ENCODE peak calls at places on chromosomes 4 and X, in five cellular contexts. A, O, I, N and E are unnamed samples.

GRCh38 chr4:122662701-122663100 is 41.8 kb upstream of the IL21 start:
- DNase-seq in O (no peak), A (no peak), N (no peak), I (no peak), E (no peak)

GRCh38 chr4:125736057-125736456 is 421.3 kb downstream of the FAT4 start:
- DNase-seq in A (no peak), I (peak; percentile 42), N (no peak), O (no peak), E (no peak)

GRCh38 chr4:120685756-120686278 is 236.7 kb downstream of the PRDM5 start:
- DNase-seq in A (no peak), O (no peak), N (no peak), I (peak; percentile 76), E (no peak)

GRCh38 chrX:11944486-11944885 is 186.4 kb downstream of the MSL3 start:
- DNase-seq in O (no peak), N (no peak), I (peak; percentile 78), A (no peak), E (no peak)

GRCh38 chrX:33252306-33252825 is 41.0 kb upstream of the DMD start:
- DNase-seq in A (no peak), I (no peak), O (no peak), N (no peak), E (no peak)

GRCh38 chrX:40734956-40735317 is 405 bp downstream of the MED14 start:
- DNase-seq in I (no peak), A (no peak), N (no peak), O (peak; percentile 22), E (no peak)

GRCh38 chr4:53119685-53120084 is 246.2 kb downstream of the SCFD2 start:
- DNase-seq in O (no peak), N (no peak), A (no peak), I (peak; percentile 89), E (no peak)

GRCh38 chr4:53089940-53090729 is 228.0 kb downstream of the RASL11B start:
- DNase-seq in I (peak; percentile 60), N (no peak), O (no peak), A (no peak), E (no peak)

GRCh38 chr4:28518781-28519180 is 1658.1 kb downstream of the STIM2 start:
- DNase-seq in N (no peak), A (no peak), O (no peak), I (no peak), E (no peak)

GRCh38 chr4:156190606-156191005 is 236.9 kb upstream of the CTSO start:
- DNase-seq in N (no peak), A (no peak), O (no peak), I (peak; percentile 48), E (no peak)

GRCh38 chr4:143207555-143207954 is 22.8 kb downstream of the USP38 start:
- DNase-seq in I (peak; percentile 45), O (no peak), A (no peak), N (no peak), E (no peak)

DNA sequence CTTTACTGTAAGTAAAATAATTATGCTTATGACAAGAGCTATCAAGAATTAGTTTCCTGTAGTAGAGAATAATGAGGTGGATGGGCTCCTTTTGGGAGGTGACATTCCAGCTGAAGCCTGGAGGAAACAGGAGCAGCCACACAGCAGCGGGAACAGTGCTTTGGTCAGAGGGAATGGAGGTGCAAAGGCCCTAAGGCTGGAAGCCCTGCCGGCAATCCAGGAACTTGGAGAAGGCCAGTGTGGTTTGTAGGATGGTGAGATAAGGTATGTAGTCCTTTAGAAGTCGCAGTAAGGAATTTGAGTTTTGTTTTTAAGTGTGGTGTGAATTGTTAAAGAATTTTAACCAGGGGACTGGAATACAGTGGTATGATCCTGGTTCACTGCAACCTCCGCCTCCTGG is 8.1 kb downstream of the TMEM131L start:
- DNase-seq in N (no peak), I (no peak), O (no peak), A (no peak), E (no peak)
- H3K36me3 ChIP-seq in N (no peaks in the 10 kb centered on the region), I (no peaks in the 10 kb centered on the region), O (no peaks in the 10 kb centered on the region), A (no peaks in the 10 kb centered on the region), E (no peaks in the 10 kb centered on the region)

GRCh38 chrX:82224961-82225360 is 1023.1 kb downstream of the SH3BGRL start:
- DNase-seq in I (no peak), O (no peak), N (no peak), A (no peak), E (no peak)

GRCh38 chrX:82232679-82233078 is 1030.8 kb downstream of the SH3BGRL start:
- DNase-seq in I (no peak), N (no peak), A (no peak), O (no peak), E (no peak)

GRCh38 chrX:82230013-82230412 is 1028.1 kb downstream of the SH3BGRL start:
- DNase-seq in N (no peak), O (no peak), I (no peak), A (no peak), E (no peak)
- TF ChIP-seq CTCF in N (no peak), O (no peak), I (no peak), A (no peak), E (no peak)

GRCh38 chr4:76952071-76952470 is 2.5 kb downstream of the SEPTIN11 start:
- DNase-seq in A (no peak), O (no peak), N (no peak), I (no peak), E (no peak)
- H3K4me3 ChIP-seq in A (peak overlapping the region; percentile 86), O (peak overlapping the region; percentile 88), N (no peak overlapping the region), I (no peak overlapping the region), E (no peak overlapping the region)

GRCh38 chr4:7854697-7855370 is 84.8 kb downstream of the AFAP1 start:
- DNase-seq in I (no peak), N (no peak), O (no peak), A (no peak), E (no peak)
- H3K36me3 ChIP-seq in I (no peaks in the 10 kb centered on the region), N (no peaks in the 10 kb centered on the region), O (no peaks in the 10 kb centered on the region), A (no peaks in the 10 kb centered on the region), E (no peaks in the 10 kb centered on the region)

GRCh38 chr4:152363086-152363485 is 172.8 kb downstream of the FBXW7 start:
- DNase-seq in N (no peak), A (no peak), O (no peak), I (no peak), E (no peak)
- TF ChIP-seq CTCF in N (no peak), A (no peak), O (no peak), I (no peak), E (no peak)

DNA sequence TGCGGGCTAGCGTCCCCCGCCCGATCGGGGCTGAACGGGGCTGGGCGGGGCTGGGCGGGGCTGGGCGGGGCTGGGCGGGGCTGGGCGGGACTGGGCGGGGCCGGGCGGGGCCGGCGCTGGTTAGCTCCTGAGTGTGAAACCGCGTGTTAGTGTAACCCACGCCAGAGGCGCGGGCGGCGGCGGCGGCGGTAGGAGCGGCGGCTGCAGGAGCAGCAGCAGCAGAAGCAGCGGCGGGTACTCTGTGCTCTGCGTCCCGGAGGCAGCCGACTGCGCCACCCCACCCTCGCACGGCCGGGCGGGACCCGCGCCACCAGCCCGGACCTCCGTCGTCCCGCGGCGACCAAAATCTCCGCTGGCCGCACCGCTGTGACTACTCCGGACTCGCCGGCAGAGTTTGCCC is 128.1 kb downstream of the LAS1L start:
- DNase-seq in O (no peak), N (no peak), I (no peak), A (no peak), E (no peak)
- H3K4me3 ChIP-seq in O (peak overlapping the region; percentile 32), N (no peak overlapping the region), I (peak overlapping the region; percentile 19), A (peak overlapping the region; percentile 45), E (peak overlapping the region; percentile 14)

GRCh38 chr4:99077177-99077576 is 11.4 kb downstream of the ADH5 start:
- DNase-seq in N (no peak), O (no peak), I (no peak), A (no peak), E (no peak)
- H3K36me3 ChIP-seq in N (no peaks in the 10 kb centered on the region), O (no peaks in the 10 kb centered on the region), I (peaks cover 44% of the 10 kb centered on the region), A (peaks cover 25% of the 10 kb centered on the region), E (peaks cover 13% of the 10 kb centered on the region)

GRCh38 chr4:185304944-185305690 is 90.6 kb downstream of the LRP2BP start:
- DNase-seq in O (peak; percentile 13), I (peak; percentile 25), N (no peak), A (no peak), E (no peak)
- TF ChIP-seq CTCF in O (peak; percentile 53), I (peak; percentile 38), N (no peak), A (peak; percentile 61), E (no peak)

GRCh38 chr4:42871685-42872271 is 20.7 kb upstream of the GRXCR1 start:
- DNase-seq in I (no peak), N (no peak), A (no peak), O (no peak), E (no peak)
- H3K4me3 ChIP-seq in I (no peak overlapping the region), N (no peak overlapping the region), A (no peak overlapping the region), O (no peak overlapping the region), E (no peak overlapping the region)

GRCh38 chr4:102585329-102585728 is 84.2 kb downstream of the NFKB1 start:
- DNase-seq in N (no peak), A (no peak), I (no peak), O (no peak), E (no peak)
- H3K36me3 ChIP-seq in N (no peaks in the 10 kb centered on the region), A (no peaks in the 10 kb centered on the region), I (no peaks in the 10 kb centered on the region), O (no peaks in the 10 kb centered on the region), E (no peaks in the 10 kb centered on the region)